ENCODE peak calls at places on chromosomes 6 and 20, in eight cellular contexts. One of them, this sample, is unnamed.

GRCh38 chr6:163416380-163416629 is 1.8 kb downstream of the QKI start:
- DNase-seq in small intestine: no peak
- DNase-seq in stimulated activated naive CD4-positive, alpha-beta T cell: peak; percentile 62
- DNase-seq in right cardiac atrium: no peak
- DNase-seq in activated CD4-positive, alpha-beta memory T cell treated with anti-CD3 and anti-CD28 coated beads for 36 hours: no peak
- DNase-seq in astrocyte of the spinal cord: no peak
- DNase-seq in naive thymus-derived CD8-positive, alpha-beta T cell: no peak
- DNase-seq in Kasumi-1: peak; percentile 27
- DNase-seq in this sample: no peak

GRCh38 chr6:30163090-30163917 is at the start of gene TRIM15:
- DNase-seq in small intestine: peak; percentile 98
- DNase-seq in right cardiac atrium: no peak
- DNase-seq in Kasumi-1: no peak
- DNase-seq in stimulated activated naive CD4-positive, alpha-beta T cell: no peak
- DNase-seq in naive thymus-derived CD8-positive, alpha-beta T cell: peak; percentile 10
- DNase-seq in astrocyte of the spinal cord: no peak
- DNase-seq in activated CD4-positive, alpha-beta memory T cell treated with anti-CD3 and anti-CD28 coated beads for 36 hours: peak; percentile 87
- DNase-seq in this sample: no peak

GRCh38 chr6:157036245-157036681 is 259.1 kb downstream of the ARID1B start:
- DNase-seq in right cardiac atrium: peak; percentile 48
- DNase-seq in Kasumi-1: no peak
- DNase-seq in small intestine: peak; percentile 26
- DNase-seq in activated CD4-positive, alpha-beta memory T cell treated with anti-CD3 and anti-CD28 coated beads for 36 hours: no peak
- DNase-seq in stimulated activated naive CD4-positive, alpha-beta T cell: no peak
- DNase-seq in naive thymus-derived CD8-positive, alpha-beta T cell: no peak
- DNase-seq in astrocyte of the spinal cord: no peak
- DNase-seq in this sample: peak; percentile 68

GRCh38 chr6:78253618-78254017 is 600.8 kb downstream of the MEI4 start:
- DNase-seq in naive thymus-derived CD8-positive, alpha-beta T cell: no peak
- DNase-seq in small intestine: no peak
- DNase-seq in right cardiac atrium: no peak
- DNase-seq in stimulated activated naive CD4-positive, alpha-beta T cell: no peak
- DNase-seq in astrocyte of the spinal cord: no peak
- DNase-seq in Kasumi-1: no peak
- DNase-seq in activated CD4-positive, alpha-beta memory T cell treated with anti-CD3 and anti-CD28 coated beads for 36 hours: no peak
- DNase-seq in this sample: no peak

GRCh38 chr6:30818426-30818841 is 65.9 kb upstream of the DDR1 start:
- DNase-seq in small intestine: no peak
- DNase-seq in activated CD4-positive, alpha-beta memory T cell treated with anti-CD3 and anti-CD28 coated beads for 36 hours: no peak
- DNase-seq in astrocyte of the spinal cord: peak; percentile 71
- DNase-seq in naive thymus-derived CD8-positive, alpha-beta T cell: no peak
- DNase-seq in Kasumi-1: peak; percentile 24
- DNase-seq in stimulated activated naive CD4-positive, alpha-beta T cell: no peak
- DNase-seq in right cardiac atrium: no peak
- DNase-seq in this sample: peak; percentile 82

GRCh38 chr6:137571854-137572253 is 77.7 kb upstream of the OLIG3 start:
- DNase-seq in small intestine: peak; percentile 63
- DNase-seq in stimulated activated naive CD4-positive, alpha-beta T cell: peak; percentile 64
- DNase-seq in naive thymus-derived CD8-positive, alpha-beta T cell: peak; percentile 46
- DNase-seq in right cardiac atrium: no peak
- DNase-seq in astrocyte of the spinal cord: peak; percentile 2
- DNase-seq in activated CD4-positive, alpha-beta memory T cell treated with anti-CD3 and anti-CD28 coated beads for 36 hours: peak; percentile 78
- DNase-seq in Kasumi-1: peak; percentile 34
- DNase-seq in this sample: peak; percentile 10

GRCh38 chr6:91082311-91082803 is 495.5 kb upstream of the MAP3K7 start:
- DNase-seq in naive thymus-derived CD8-positive, alpha-beta T cell: no peak
- DNase-seq in Kasumi-1: no peak
- DNase-seq in activated CD4-positive, alpha-beta memory T cell treated with anti-CD3 and anti-CD28 coated beads for 36 hours: no peak
- DNase-seq in astrocyte of the spinal cord: peak; percentile 76
- DNase-seq in stimulated activated naive CD4-positive, alpha-beta T cell: no peak
- DNase-seq in right cardiac atrium: peak; percentile 49
- DNase-seq in small intestine: peak; percentile 11
- DNase-seq in this sample: no peak

GRCh38 chr20:62062661-62063600 is 2.8 kb downstream of the TAF4 start:
- DNase-seq in astrocyte of the spinal cord: no peak
- DNase-seq in activated CD4-positive, alpha-beta memory T cell treated with anti-CD3 and anti-CD28 coated beads for 36 hours: no peak
- DNase-seq in Kasumi-1: peak; percentile 82
- DNase-seq in right cardiac atrium: no peak
- DNase-seq in stimulated activated naive CD4-positive, alpha-beta T cell: no peak
- DNase-seq in naive thymus-derived CD8-positive, alpha-beta T cell: no peak
- DNase-seq in small intestine: no peak
- DNase-seq in this sample: no peak

This sample was measured in GM03348.